ENCODE peak calls at places on chromosomes 7 and 10, in five cellular contexts. B is CD8-positive, alpha-beta T cell; Y is T-cell; D is NCI-H774; M is cardiac septum. H is an unnamed sample.

GRCh38 chr7:74690474-74690873 is 33.0 kb downstream of the GTF2I start:
- DNase-seq in B (no peak), Y (no peak), D (no peak), M (no peak), H (no peak)

GRCh38 chr7:16940777-16941176 is 59.0 kb upstream of the AGR3 start:
- DNase-seq in B (no peak), Y (no peak), D (no peak), M (no peak), H (no peak)

GRCh38 chr10:76350583-76350982 is 919.2 kb downstream of the LRMDA start:
- DNase-seq in B (no peak), Y (no peak), D (no peak), M (no peak), H (no peak)

GRCh38 chr10:59872892-59873463 is 33.4 kb downstream of the CCDC6 start:
- DNase-seq in B (no peak), Y (no peak), D (no peak), M (no peak), H (no peak)

GRCh38 chr7:7609330-7609729 is 31.2 kb upstream of the UMAD1 start:
- DNase-seq in B (no peak), Y (no peak), D (no peak), M (no peak), H (no peak)

GRCh38 chr10:66215005-66215404 is 710.8 kb upstream of the LRRTM3 start:
- DNase-seq in B (no peak), Y (no peak), D (no peak), M (no peak), H (no peak)

GRCh38 chr10:132496360-132497082 is 41.1 kb upstream of the INPP5A start:
- DNase-seq in B (no peak), Y (no peak), D (no peak), M (peak), H (no peak)

GRCh38 chr7:100626530-100627237 is 14.3 kb downstream of the MOSPD3 start:
- DNase-seq in B (peak), Y (peak), D (peak), M (peak), H (peak)

GRCh38 chr10:29908977-29909376 is 150.4 kb downstream of the JCAD start:
- DNase-seq in B (no peak), Y (peak), D (peak), M (no peak), H (peak)

GRCh38 chr10:63373176-63373575 is 92.6 kb downstream of the JMJD1C start:
- DNase-seq in B (no peak), Y (no peak), D (no peak), M (no peak), H (no peak)

GRCh38 chr10:10589540-10589939 is 428.1 kb upstream of the CELF2 start:
- DNase-seq in B (no peak), Y (no peak), D (no peak), M (no peak), H (no peak)

GRCh38 chr7:51601461-51601860 is 284.9 kb upstream of the COBL start:
- DNase-seq in B (no peak), Y (no peak), D (no peak), M (no peak), H (no peak)

GRCh38 chr7:142108728-142109505 is 2.6 kb upstream of the MGAM2 start:
- DNase-seq in B (no peak), Y (no peak), D (no peak), M (no peak), H (no peak)

GRCh38 chr7:18798018-18798906 is 302.7 kb downstream of the HDAC9 start:
- DNase-seq in B (no peak), Y (no peak), D (no peak), M (no peak), H (no peak)

GRCh38 chr10:44416021-44416758 is 31.3 kb upstream of the CXCL12 start:
- DNase-seq in B (no peak), Y (no peak), D (no peak), M (peak), H (no peak)

GRCh38 chr7:134707663-134708383 is 61.2 kb downstream of the BPGM start:
- DNase-seq in B (no peak), Y (no peak), D (no peak), M (no peak), H (no peak)

GRCh38 chr10:10786334-10787090 is 231.2 kb upstream of the CELF2 start:
- DNase-seq in B (no peak), Y (no peak), D (no peak), M (no peak), H (no peak)

GRCh38 chr7:114530074-114530611 is 115.5 kb downstream of the FOXP2 start:
- DNase-seq in B (no peak), Y (no peak), D (no peak), M (no peak), H (peak)

GRCh38 chr10:62594093-62594520 is 210.4 kb upstream of the ADO start:
- DNase-seq in B (peak), Y (peak), D (peak), M (peak), H (peak)

GRCh38 chr7:73918926-73919693 is 58.2 kb downstream of the TMEM270 start:
- DNase-seq in B (no peak), Y (no peak), D (no peak), M (peak), H (no peak)